ENCODE peak calls at places on chromosomes 11 and 22, in four cellular contexts. G, F, S and T are unnamed samples.

GRCh38 chr11:121661796-121662508 is 209.2 kb upstream of the SORL1-AS1 start:
- DNase-seq in G (no peak), F (no peak), S (no peak), T (no peak)

GRCh38 chr11:112795142-112795815 is 165.9 kb upstream of the NCAM1 start:
- DNase-seq in G (no peak), F (peak; percentile 37), S (peak; percentile 66), T (peak; percentile 66)

GRCh38 chr22:21569459-21570161 is 2.1 kb downstream of the UBE2L3 start:
- DNase-seq in G (no peak), F (no peak), S (no peak), T (no peak)

GRCh38 chr22:37501176-37501609 is 15.0 kb upstream of the MFNG start:
- DNase-seq in G (peak; percentile 77), F (peak; percentile 60), S (no peak), T (no peak)

GRCh38 chr11:16114978-16115871 is 241.1 kb downstream of the SOX6 start:
- DNase-seq in G (no peak), F (no peak), S (no peak), T (no peak)

GRCh38 chr11:116053538-116053919 is 549.3 kb upstream of the CADM1 start:
- DNase-seq in G (no peak), F (no peak), S (no peak), T (no peak)

GRCh38 chr22:36753120-36753802 is 22.7 kb downstream of the IFT27 start:
- DNase-seq in G (no peak), F (no peak), S (no peak), T (no peak)

GRCh38 chr11:76238551-76238950 is 32.2 kb upstream of the WNT11 start:
- DNase-seq in G (no peak), F (no peak), S (no peak), T (no peak)

GRCh38 chr22:46036558-46037408 is 59.8 kb upstream of the WNT7B start:
- DNase-seq in G (no peak), F (peak; percentile 69), S (no peak), T (no peak)

GRCh38 chr22:27137809-27138400 is 480.5 kb downstream of the MIAT start:
- DNase-seq in G (no peak), F (no peak), S (no peak), T (no peak)

GRCh38 chr22:48099251-48099650 is 1336.8 kb downstream of the TBC1D22A start:
- DNase-seq in G (no peak), F (no peak), S (no peak), T (no peak)

GRCh38 chr22:48098936-48099245 is 1336.4 kb downstream of the TBC1D22A start:
- DNase-seq in G (no peak), F (no peak), S (no peak), T (no peak)

GRCh38 chr22:48100685-48101417 is 1338.4 kb downstream of the TBC1D22A start:
- DNase-seq in G (no peak), F (no peak), S (no peak), T (no peak)

GRCh38 chr22:48098243-48098935 is 1335.9 kb downstream of the TBC1D22A start:
- DNase-seq in G (no peak), F (no peak), S (peak; percentile 86), T (peak; percentile 85)

GRCh38 chr22:48099671-48100070 is 1337.2 kb downstream of the TBC1D22A start:
- DNase-seq in G (no peak), F (no peak), S (no peak), T (no peak)
- TF ChIP-seq CTCF in G (no peak), F (no peak), S (no peak), T (no peak)

GRCh38 chr11:119756169-119756568 is 27.2 kb upstream of the NECTIN1 start:
- DNase-seq in G (no peak), F (no peak), S (no peak), T (no peak)
- TF ChIP-seq CTCF in G (no peak), F (no peak), S (no peak), T (no peak)

GRCh38 chr11:71124127-71124526 is 128.2 kb downstream of the SHANK2 start:
- DNase-seq in G (no peak), F (no peak), S (no peak), T (no peak)

GRCh38 chr11:71119656-71120269 is 132.6 kb downstream of the SHANK2 start:
- DNase-seq in G (no peak), F (no peak), S (no peak), T (no peak)

GRCh38 chr11:71117311-71117710 is 135.1 kb downstream of the SHANK2 start:
- DNase-seq in G (no peak), F (peak; percentile 29), S (no peak), T (no peak)

GRCh38 chr11:71118671-71119250 is 133.6 kb downstream of the SHANK2 start:
- DNase-seq in G (no peak), F (no peak), S (no peak), T (no peak)

DNA sequence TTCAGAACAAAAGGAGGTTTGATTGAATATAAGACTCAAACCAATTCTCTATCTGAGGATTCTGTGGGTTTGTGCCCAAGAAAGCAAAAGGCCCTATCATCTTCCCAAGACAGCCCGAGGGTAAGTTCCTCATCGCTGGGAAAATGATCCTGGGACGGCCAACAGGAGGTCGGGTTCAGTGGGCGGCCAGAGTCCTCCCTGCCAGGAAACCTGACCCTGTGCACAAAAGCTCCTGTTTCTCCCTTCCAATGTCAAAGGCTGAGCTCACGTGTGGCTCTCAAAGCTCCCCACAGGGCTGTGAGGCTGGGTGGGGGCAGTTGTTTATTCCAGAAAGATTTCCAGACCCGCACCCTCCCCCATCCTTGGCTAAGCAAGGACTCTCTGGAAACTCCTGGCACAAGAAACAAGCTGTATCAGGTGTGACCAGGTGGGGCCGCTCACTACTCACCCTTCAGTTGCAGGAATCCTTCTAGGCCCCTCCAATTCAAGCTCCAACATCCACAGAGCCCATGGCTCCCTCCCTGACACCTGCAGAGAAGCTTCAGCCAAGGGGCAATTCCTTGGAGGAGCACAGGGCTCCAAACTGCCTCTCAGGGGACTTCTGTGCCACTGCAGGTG is 131.9 kb downstream of the SHANK2 start:
- DNase-seq in G (no peak), F (peak; percentile 56), S (no peak), T (no peak)
- TF ChIP-seq CTCF in G (no peak), F (peak; percentile 42), S (no peak), T (peak; percentile 32)

DNA sequence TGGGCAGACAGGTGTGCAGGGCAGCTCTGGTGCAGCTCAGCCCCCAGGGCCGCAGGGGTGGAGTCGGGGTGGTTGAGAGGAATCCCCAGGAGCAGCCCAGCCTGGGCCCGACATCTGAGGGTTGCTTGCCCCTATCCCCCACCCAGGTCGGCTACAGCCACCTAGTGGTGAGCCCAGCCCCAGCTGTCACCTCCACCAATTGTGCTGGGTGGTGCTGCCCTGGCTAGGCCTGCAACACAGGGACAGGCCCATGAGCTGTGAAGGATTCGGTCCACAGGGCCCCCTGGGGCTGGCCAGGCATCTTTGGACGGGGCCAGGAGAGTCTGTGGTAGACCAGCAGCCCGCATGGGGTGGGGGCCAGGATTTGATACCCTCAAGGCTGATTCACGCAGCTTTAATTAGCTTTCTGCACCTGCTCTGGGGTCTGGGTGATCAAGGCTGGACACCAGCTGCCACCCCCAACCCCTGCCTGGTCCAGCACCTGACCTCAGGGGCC is 29.5 kb downstream of the RTN4R start:
- DNase-seq in G (peak; percentile 53), F (peak; percentile 48), S (peak; percentile 93), T (peak; percentile 96)
- TF ChIP-seq CTCF in G (peak; percentile 63), F (peak; percentile 39), S (peak; percentile 73), T (peak; percentile 83)

DNA sequence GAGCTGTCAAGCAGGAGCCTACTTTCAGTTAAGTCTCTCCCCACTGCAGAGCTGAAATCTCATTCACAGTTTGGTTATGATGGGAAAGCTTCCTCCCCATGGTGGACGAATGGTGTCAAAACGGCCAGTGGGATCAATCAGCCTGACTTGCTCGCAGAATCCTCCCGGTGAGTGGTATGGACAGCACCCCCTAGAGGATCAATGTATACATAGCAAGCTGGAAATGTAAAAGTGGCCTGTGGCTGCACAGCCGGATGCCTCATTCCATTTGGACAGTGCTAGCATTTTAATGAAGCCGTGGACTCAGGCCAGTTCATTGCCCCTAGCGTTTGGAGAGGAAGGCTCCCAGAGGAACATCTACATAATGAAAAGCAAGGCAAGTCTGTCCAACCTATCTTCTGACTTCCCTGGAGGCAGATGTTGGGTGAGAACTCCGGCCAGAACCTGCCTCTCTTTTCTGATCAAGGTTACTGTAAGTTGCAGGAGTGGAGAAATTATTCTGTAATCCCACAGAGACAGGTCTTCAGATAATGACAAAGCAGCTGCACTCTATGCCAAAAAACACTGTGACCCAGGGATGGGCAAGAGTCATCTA is 942.3 kb downstream of the NTM start:
- DNase-seq in G (no peak), F (peak; percentile 7), S (peak; percentile 57), T (peak; percentile 55)
- TF ChIP-seq CTCF in G (peak; percentile 60), F (no peak), S (peak; percentile 25), T (peak; percentile 64)

GRCh38 chr11:67282876-67283371 is 6.2 kb upstream of the ANKRD13D start:
- DNase-seq in G (no peak), F (no peak), S (no peak), T (no peak)
- TF ChIP-seq CTCF in G (no peak), F (no peak), S (no peak), T (no peak)

GRCh38 chr22:24994070-24994763 is 41.7 kb downstream of the KIAA1671 start:
- DNase-seq in G (no peak), F (peak; percentile 52), S (no peak), T (no peak)
- TF ChIP-seq CTCF in G (peak; percentile 8), F (peak; percentile 17), S (no peak), T (no peak)

DNA sequence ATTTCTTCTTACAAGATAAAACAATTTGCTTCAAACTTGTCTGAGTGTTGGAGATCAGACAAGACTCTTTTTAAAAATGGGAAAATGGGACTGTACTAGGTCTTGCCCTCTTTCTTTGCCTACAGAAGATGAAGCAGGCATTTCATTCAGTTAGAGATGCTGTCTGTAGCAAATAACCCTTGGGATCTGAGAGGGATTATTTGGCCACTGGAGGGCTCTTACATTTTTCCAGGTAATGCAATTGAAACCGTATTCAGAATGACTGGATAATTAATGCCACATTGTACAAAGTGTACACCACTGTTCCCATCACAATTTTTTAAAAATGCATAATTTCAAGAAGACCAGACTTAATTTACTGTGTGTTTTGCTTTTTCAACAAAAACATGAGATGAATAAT is 258.5 kb upstream of the KIRREL3 start:
- DNase-seq in G (no peak), F (no peak), S (no peak), T (no peak)
- TF ChIP-seq CTCF in G (no peak), F (no peak), S (no peak), T (no peak)

GRCh38 chr11:7906481-7906880 is 24.6 kb downstream of the OR10A6 start:
- DNase-seq in G (no peak), F (no peak), S (no peak), T (no peak)

GRCh38 chr11:7903940-7904339 is 27.1 kb downstream of the OR10A6 start:
- DNase-seq in G (no peak), F (no peak), S (no peak), T (no peak)

GRCh38 chr11:7905549-7905948 is 25.5 kb downstream of the OR10A6 start:
- DNase-seq in G (no peak), F (no peak), S (no peak), T (no peak)

GRCh38 chr11:7905961-7906429 is 25.1 kb downstream of the OR10A6 start:
- DNase-seq in G (no peak), F (no peak), S (no peak), T (no peak)

GRCh38 chr11:7904910-7905309 is 26.2 kb downstream of the OR10A6 start:
- DNase-seq in G (no peak), F (no peak), S (no peak), T (no peak)
- TF ChIP-seq CTCF in G (no peak), F (no peak), S (no peak), T (no peak)